ENCODE peak calls at places on chromosomes 4 and X, in nine cellular contexts. K is HTR-8/SVneo; O is astrocyte; T is NK-92 treated with Interleukin-12 subunit alpha and Interleukin-12 subunit beta, amount 100 ng/mL, for 24 hours; D is erythroblast; A is NCI-H1105; F is stimulated activated CD8-positive, alpha-beta memory T cell treated with anti-CD3 and anti-CD28 coated beads, Interleukin-7, amount 100 ng/mL, for 24 hours; L is heart left ventricle; V is activated naive CD4-positive, alpha-beta T cell treated with anti-CD3 and anti-CD28 coated beads for 36 hours. X is an unnamed sample.
A peak's percentile ranks its signal among the peaks of the same experiment; 100 is the strongest.

GRCh38 chrX:40563784-40564183 is 17.0 kb upstream of the ATP6AP2 start:
- DNase-seq in A (no peak), T (no peak), F (no peak), O (no peak), D (no peak), K (no peak), V (no peak), L (no peak), X (no peak)

GRCh38 chrX:144627947-144628346 is 619.4 kb upstream of the SPANXN1 start:
- DNase-seq in A (no peak), F (no peak), K (no peak), D (no peak), L (no peak), V (no peak), T (no peak), O (no peak), X (no peak)

GRCh38 chrX:134880866-134881265 is 109.9 kb upstream of the SMIM10 start:
- DNase-seq in D (no peak), T (no peak), V (no peak), F (no peak), L (no peak), O (peak; percentile 34), A (no peak), K (no peak), X (no peak)

GRCh38 chrX:66074920-66075879 is 35.3 kb upstream of the VSIG4 start:
- DNase-seq in O (no peak), K (no peak), A (no peak), D (no peak), L (peak; percentile 30), F (no peak), T (peak; percentile 48), V (peak; percentile 73), X (no peak)

GRCh38 chr4:85933306-85933640 is 426.6 kb downstream of the MAPK10 start:
- DNase-seq in K (no peak), F (no peak), A (no peak), V (no peak), T (no peak), L (no peak), D (no peak), O (no peak), X (no peak)

GRCh38 chr4:106266201-106266600 is 49.8 kb downstream of the TBCK start:
- DNase-seq in V (no peak), A (peak; percentile 1), T (no peak), D (peak; percentile 57), L (no peak), O (peak; percentile 35), F (no peak), K (peak; percentile 3), X (no peak)

GRCh38 chr4:150244600-150244999 is 166.4 kb downstream of the DCLK2 start:
- DNase-seq in F (no peak), L (no peak), K (no peak), D (no peak), A (no peak), V (no peak), T (no peak), O (peak; percentile 86), X (no peak)

GRCh38 chr4:58042176-58042575 is 932.0 kb upstream of the IGFBP7 start:
- DNase-seq in L (no peak), V (no peak), O (no peak), A (no peak), T (no peak), F (no peak), D (no peak), K (no peak), X (no peak)

GRCh38 chrX:113929004-113929403 is 654.9 kb upstream of the HTR2C start:
- DNase-seq in A (peak; percentile 21), L (no peak), F (no peak), D (peak; percentile 62), T (no peak), K (peak; percentile 0), V (no peak), O (peak; percentile 5), X (peak; percentile 63)

GRCh38 chr4:141599853-141600252 is 36.5 kb upstream of the IL15 start:
- DNase-seq in F (no peak), T (no peak), K (no peak), V (no peak), D (no peak), L (no peak), O (no peak), A (no peak), X (no peak)

GRCh38 chr4:48462363-48462762 is 20.8 kb upstream of the SLC10A4 start:
- DNase-seq in F (no peak), V (no peak), A (peak; percentile 61), T (no peak), L (no peak), D (no peak), K (no peak), O (no peak), X (no peak)

GRCh38 chr4:122914292-122914904 is 8.0 kb downstream of the NUDT6 start:
- DNase-seq in O (no peak), F (no peak), D (peak; percentile 21), A (no peak), K (peak; percentile 17), T (no peak), L (no peak), V (no peak), X (no peak)

GRCh38 chr4:149164282-149164681 is 651.4 kb downstream of the IQCM start:
- DNase-seq in D (no peak), T (no peak), V (no peak), O (peak; percentile 97), K (peak; percentile 25), L (no peak), F (no peak), A (no peak), X (peak; percentile 54)

GRCh38 chr4:85496933-85497332 is 22.0 kb downstream of the ARHGAP24 start:
- DNase-seq in D (no peak), F (no peak), K (no peak), L (no peak), T (no peak), O (peak; percentile 86), A (no peak), V (no peak), X (peak; percentile 88)

GRCh38 chrX:18640686-18641085 is 31.2 kb downstream of the RS1 start:
- DNase-seq in L (no peak), D (no peak), T (no peak), A (no peak), K (no peak), F (no peak), V (no peak), O (no peak), X (no peak)

GRCh38 chr4:147361726-147362125 is 119.2 kb upstream of the EDNRA start:
- DNase-seq in K (no peak), D (no peak), V (no peak), O (peak; percentile 91), L (peak; percentile 45), T (no peak), A (no peak), F (no peak), X (peak; percentile 77)

GRCh38 chr4:151031831-151032605 is 16.9 kb upstream of the LRBA start:
- DNase-seq in O (peak; percentile 78), A (no peak), D (peak; percentile 41), T (no peak), V (peak; percentile 44), K (peak; percentile 41), L (no peak), F (no peak), X (no peak)

GRCh38 chrX:9393571-9393970 is 71.3 kb upstream of the TBL1X start:
- DNase-seq in O (no peak), K (no peak), D (no peak), T (no peak), A (no peak), L (no peak), F (no peak), V (no peak), X (no peak)

GRCh38 chr4:77344001-77344400 is 187.0 kb downstream of the CCNG2 start:
- DNase-seq in T (no peak), F (no peak), D (no peak), V (no peak), L (no peak), O (no peak), A (no peak), K (no peak), X (no peak)

GRCh38 chrX:44735498-44735897 is 108.3 kb upstream of the DUSP21 start:
- DNase-seq in F (no peak), V (no peak), L (no peak), A (no peak), K (no peak), T (no peak), D (no peak), O (no peak), X (no peak)

GRCh38 chr4:8176547-8177399 is 18.2 kb upstream of the ABLIM2 start:
- DNase-seq in D (peak; percentile 15), K (peak; percentile 78), T (no peak), O (peak; percentile 31), V (peak; percentile 63), L (peak; percentile 63), A (no peak), F (no peak), X (no peak)

GRCh38 chrX:107301253-107301652 is 94.8 kb downstream of the DNAAF6 start:
- DNase-seq in V (no peak), A (no peak), O (no peak), L (no peak), D (no peak), F (no peak), T (no peak), K (no peak), X (no peak)

GRCh38 chr4:111781611-111782010 is 363.6 kb upstream of the FAM241A start:
- DNase-seq in O (no peak), K (no peak), T (no peak), D (no peak), L (no peak), F (no peak), V (no peak), A (no peak), X (no peak)

GRCh38 chr4:17066972-17067371 is 168.5 kb upstream of the LDB2 start:
- DNase-seq in K (peak; percentile 23), O (peak; percentile 92), F (no peak), A (no peak), T (no peak), L (no peak), V (no peak), D (no peak), X (peak; percentile 43)